ENCODE peak calls at places on chromosomes 16 and 17, in nine cellular contexts. I is ovary, K is stomach, O is upper lobe of left lung, W is tibial nerve, A is suprapubic skin, G is GM12878, R is K562, X is SK-N-SH. E is an unnamed sample.

GRCh38 chr17:78971764-78972506 is 7.8 kb downstream of the LGALS3BP start:
- DNase-seq in W (no peak), I (peak), G (no peak), A (no peak), R (no peak), O (no peak), K (no peak), X (peak), E (no peak)

GRCh38 chr17:71496552-71496951 is 624.3 kb upstream of the SOX9 start:
- DNase-seq in O (no peak), I (no peak), W (no peak), X (no peak), K (no peak), A (no peak), R (no peak), G (no peak), E (no peak)

GRCh38 chr17:49497147-49498036 is 2.3 kb downstream of the NGFR start:
- DNase-seq in R (no peak), W (peak), K (no peak), G (no peak), O (no peak), X (peak), A (no peak), I (no peak), E (peak)

GRCh38 chr17:45052052-45052772 is 780 bp upstream of the DCAKD start:
- DNase-seq in K (peak), O (peak), I (peak), G (no peak), R (peak), W (peak), A (no peak), X (peak), E (peak)

GRCh38 chr17:59844884-59845594 is 47.7 kb downstream of the TUBD1 start:
- DNase-seq in O (peak), W (no peak), K (no peak), R (no peak), I (no peak), G (no peak), A (no peak), X (no peak), E (no peak)

GRCh38 chr17:42459256-42459982 is 741 bp downstream of the ATP6V0A1 start:
- DNase-seq in A (no peak), R (peak), I (peak), G (no peak), O (peak), K (peak), W (peak), X (peak), E (peak)

GRCh38 chr17:57071991-57072944 is 12.8 kb upstream of the AKAP1 start:
- DNase-seq in W (no peak), X (peak), A (no peak), O (no peak), G (no peak), I (no peak), K (no peak), R (no peak), E (no peak)

GRCh38 chr17:29133146-29133713 is 47.0 kb downstream of the MYO18A start:
- DNase-seq in K (no peak), O (no peak), W (no peak), G (no peak), A (no peak), X (no peak), R (peak), I (no peak), E (no peak)

GRCh38 chr17:17206149-17206912 is at the start of gene PLD6:
- DNase-seq in G (peak), X (peak), I (peak), O (peak), A (peak), R (peak), K (peak), W (peak), E (peak)

GRCh38 chr17:59853168-59853918 is 39.4 kb downstream of the TUBD1 start:
- DNase-seq in G (no peak), I (no peak), X (peak), O (no peak), R (peak), W (no peak), K (peak), A (no peak), E (peak)

GRCh38 chr17:71995570-71995969 is 125.2 kb upstream of the SOX9 start:
- DNase-seq in A (no peak), W (no peak), X (no peak), K (no peak), I (no peak), G (no peak), R (no peak), O (no peak), E (no peak)

GRCh38 chr17:15885770-15886169 is 59.2 kb upstream of the ADORA2B start:
- DNase-seq in A (no peak), I (no peak), X (no peak), K (no peak), R (no peak), G (no peak), W (no peak), O (no peak), E (no peak)

GRCh38 chr16:50068550-50068949 is 2.8 kb downstream of the HEATR3 start:
- DNase-seq in O (no peak), X (no peak), G (no peak), W (no peak), I (no peak), A (no peak), R (no peak), K (no peak), E (no peak)

GRCh38 chr17:46895171-46895570 is 27.8 kb upstream of the GOSR2 start:
- DNase-seq in O (no peak), R (no peak), X (no peak), K (no peak), A (no peak), W (no peak), I (no peak), G (no peak), E (no peak)

GRCh38 chr16:30185683-30186421 is 2.5 kb downstream of the CORO1A start:
- DNase-seq in G (peak), A (no peak), X (peak), O (peak), R (peak), K (peak), I (peak), W (no peak), E (peak)

GRCh38 chr17:1707107-1707506 is 3.1 kb downstream of the TLCD2 start:
- DNase-seq in K (no peak), A (no peak), X (no peak), W (no peak), O (no peak), R (no peak), I (no peak), G (no peak), E (no peak)

GRCh38 chr16:88317619-88317977 is 65.2 kb upstream of the ZNF469 start:
- DNase-seq in G (no peak), X (no peak), W (no peak), K (no peak), O (no peak), A (no peak), I (no peak), R (no peak), E (no peak)

GRCh38 chr17:51640108-51640622 is 379.8 kb downstream of the UTP18 start:
- DNase-seq in A (no peak), K (no peak), R (peak), X (peak), O (no peak), W (no peak), I (no peak), G (no peak), E (no peak)

GRCh38 chr16:17196526-17196925 is 274.2 kb downstream of the XYLT1 start:
- DNase-seq in K (no peak), W (no peak), I (no peak), R (no peak), X (no peak), A (no peak), O (no peak), G (no peak), E (no peak)

GRCh38 chr16:17199135-17199534 is 271.6 kb downstream of the XYLT1 start:
- DNase-seq in R (no peak), X (no peak), K (no peak), G (no peak), I (no peak), O (no peak), W (no peak), A (no peak), E (no peak)

DNA sequence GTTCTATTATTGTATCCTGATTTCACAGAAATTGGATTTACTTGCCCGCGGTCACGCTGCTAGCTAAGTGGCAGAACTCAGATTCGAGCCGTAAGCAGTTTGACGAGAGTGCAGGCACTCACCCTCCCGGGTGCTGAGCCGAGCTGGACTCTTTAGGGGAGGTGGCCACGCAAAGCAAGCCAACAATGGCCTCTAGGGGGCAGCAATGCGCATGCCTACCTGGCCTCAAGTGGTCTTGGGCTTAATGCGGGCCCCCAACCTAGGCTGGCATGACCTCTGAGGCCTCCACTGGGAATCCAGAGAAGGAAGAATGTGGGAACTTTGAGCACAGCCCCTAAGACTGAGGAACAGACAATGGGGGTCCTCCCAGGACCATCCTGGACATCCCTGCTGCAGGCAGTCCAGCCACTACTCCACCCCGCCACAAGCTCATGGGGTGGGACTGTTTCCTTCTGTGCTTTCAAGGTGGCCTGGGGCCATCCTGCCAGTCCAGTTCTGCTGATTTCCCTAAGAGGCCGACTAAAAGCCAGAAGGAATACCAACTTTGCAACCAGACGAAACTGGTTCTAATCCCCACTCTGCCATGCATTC is 276.5 kb downstream of the XYLT1 start:
- DNase-seq in K (peak), W (peak), X (peak), R (peak), A (no peak), G (no peak), O (peak), I (peak), E (peak)
- TF ChIP-seq EP300 in K (no peak), W (no peak), X (no peak), R (no peak), A (no peak), G (no peak), O (no peak), I (no peak), E (no peak)

GRCh38 chr16:86951041-86951822 is 366.0 kb downstream of the C16orf95 start:
- DNase-seq in W (no peak), K (no peak), O (no peak), G (no peak), X (no peak), I (no peak), A (no peak), R (no peak), E (no peak)

GRCh38 chr16:86953631-86954465 is 363.3 kb downstream of the C16orf95 start:
- DNase-seq in O (no peak), W (no peak), X (no peak), K (no peak), G (no peak), R (no peak), A (no peak), I (no peak), E (no peak)

GRCh38 chr16:86949630-86950029 is 367.6 kb downstream of the C16orf95 start:
- DNase-seq in G (no peak), O (no peak), I (no peak), R (no peak), X (no peak), W (no peak), K (no peak), A (no peak), E (no peak)

GRCh38 chr16:86952769-86953168 is 364.4 kb downstream of the C16orf95 start:
- DNase-seq in G (no peak), O (no peak), W (no peak), R (no peak), X (no peak), A (no peak), I (no peak), K (no peak), E (no peak)

GRCh38 chr16:86951831-86952598 is 365.2 kb downstream of the C16orf95 start:
- DNase-seq in A (no peak), W (peak), K (no peak), O (no peak), G (no peak), I (no peak), R (no peak), X (no peak), E (no peak)
- H3K4me3 ChIP-seq in A (no peak), W (no peak), K (no peak), O (no peak), G (no peak), I (no peak), R (no peak), X (no peak), E (no peak)

DNA sequence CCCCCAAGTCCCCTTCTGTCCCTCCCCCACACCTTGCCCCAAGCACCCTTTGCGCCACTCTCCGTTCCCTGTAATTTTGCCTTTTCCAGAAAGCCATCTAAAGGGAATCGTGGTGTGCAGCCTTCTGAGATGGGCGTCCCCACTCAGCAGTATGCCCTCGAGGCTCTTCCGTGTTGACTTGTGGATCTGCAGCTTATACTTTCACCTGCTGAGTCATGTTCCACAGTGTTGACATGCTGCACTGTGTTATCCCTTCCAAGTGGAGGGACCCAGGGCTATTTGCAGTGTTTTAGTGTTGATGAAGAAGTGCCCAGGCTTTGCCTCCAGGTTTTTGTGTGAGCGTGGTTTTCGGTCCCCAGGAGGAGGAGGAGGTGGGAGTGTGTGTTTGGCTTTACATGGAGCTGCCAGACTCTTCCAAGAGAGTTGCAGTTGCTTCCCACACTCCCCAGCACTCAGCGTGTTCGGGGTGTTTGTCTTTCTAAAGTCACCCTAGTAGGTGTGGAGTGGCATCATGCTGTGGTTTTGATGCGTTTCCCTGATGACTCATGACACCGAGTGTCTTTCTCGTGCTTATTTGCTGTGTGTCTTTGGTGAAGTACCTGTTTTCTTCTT is 32.1 kb upstream of the JPT2 start:
- DNase-seq in A (no peak), O (peak), I (no peak), G (no peak), X (no peak), R (peak), W (no peak), K (no peak), E (no peak)
- TF ChIP-seq EP300 in A (no peak), O (no peak), I (no peak), G (no peak), X (no peak), R (no peak), W (no peak), K (no peak), E (no peak)

GRCh38 chr17:13508916-13509315 is 92.8 kb downstream of the HS3ST3A1 start:
- DNase-seq in W (no peak), K (no peak), O (no peak), G (no peak), X (no peak), R (no peak), A (no peak), I (no peak), E (no peak)

GRCh38 chr17:13510062-13510461 is 91.7 kb downstream of the HS3ST3A1 start:
- DNase-seq in A (no peak), G (no peak), O (no peak), W (no peak), R (peak), X (peak), K (no peak), I (no peak), E (no peak)

GRCh38 chr17:13513039-13513405 is 88.7 kb downstream of the HS3ST3A1 start:
- DNase-seq in X (peak), G (no peak), O (no peak), W (no peak), R (peak), I (peak), K (no peak), A (no peak), E (no peak)

DNA sequence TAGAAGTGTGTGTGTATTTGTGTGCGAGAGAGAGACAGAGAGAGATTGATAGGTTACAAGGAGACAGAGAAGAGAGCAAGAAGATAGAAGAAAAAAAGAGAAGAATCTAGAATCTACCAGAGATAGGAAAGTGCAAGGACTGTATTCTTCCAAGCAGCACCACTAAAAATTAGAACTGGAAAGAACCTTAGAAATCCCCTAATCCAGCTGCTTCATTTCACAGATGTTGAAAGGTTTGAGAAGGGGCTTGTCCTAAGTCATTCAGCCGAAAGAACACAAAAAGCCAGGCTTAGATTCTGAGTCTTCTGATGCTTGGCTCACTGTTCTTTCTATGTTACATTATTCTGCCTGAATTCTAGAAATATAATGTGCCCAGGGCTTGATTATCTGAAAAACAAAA is 92.2 kb downstream of the HS3ST3A1 start:
- DNase-seq in A (no peak), W (no peak), R (no peak), K (no peak), X (no peak), O (no peak), I (no peak), G (no peak), E (no peak)
- H3K4me3 ChIP-seq in A (no peak), W (no peak), R (peak), K (no peak), X (no peak), O (no peak), I (no peak), G (peak), E (no peak)

GRCh38 chr16:47025641-47026040 is 52.2 kb upstream of the DNAJA2 start:
- DNase-seq in I (no peak), A (no peak), K (no peak), X (no peak), W (no peak), G (no peak), O (no peak), R (no peak), E (no peak)

GRCh38 chr16:47026492-47026891 is 53.0 kb upstream of the DNAJA2 start:
- DNase-seq in O (no peak), X (no peak), I (no peak), W (no peak), G (no peak), A (no peak), R (no peak), K (no peak), E (no peak)

GRCh38 chr16:47026947-47027346 is 53.5 kb upstream of the DNAJA2 start:
- DNase-seq in I (no peak), K (no peak), G (no peak), O (no peak), W (no peak), R (no peak), X (no peak), A (no peak), E (no peak)

GRCh38 chr16:47029724-47030123 is 56.2 kb upstream of the DNAJA2 start:
- DNase-seq in W (no peak), O (no peak), R (no peak), X (no peak), K (no peak), A (no peak), G (no peak), I (no peak), E (no peak)

GRCh38 chr16:47028767-47029377 is 55.4 kb upstream of the DNAJA2 start:
- DNase-seq in K (no peak), A (no peak), W (no peak), X (no peak), I (no peak), G (no peak), O (no peak), R (no peak), E (no peak)
- TF ChIP-seq EP300 in K (no peak), A (no peak), W (no peak), X (no peak), I (no peak), G (no peak), O (no peak), R (no peak), E (no peak)

DNA sequence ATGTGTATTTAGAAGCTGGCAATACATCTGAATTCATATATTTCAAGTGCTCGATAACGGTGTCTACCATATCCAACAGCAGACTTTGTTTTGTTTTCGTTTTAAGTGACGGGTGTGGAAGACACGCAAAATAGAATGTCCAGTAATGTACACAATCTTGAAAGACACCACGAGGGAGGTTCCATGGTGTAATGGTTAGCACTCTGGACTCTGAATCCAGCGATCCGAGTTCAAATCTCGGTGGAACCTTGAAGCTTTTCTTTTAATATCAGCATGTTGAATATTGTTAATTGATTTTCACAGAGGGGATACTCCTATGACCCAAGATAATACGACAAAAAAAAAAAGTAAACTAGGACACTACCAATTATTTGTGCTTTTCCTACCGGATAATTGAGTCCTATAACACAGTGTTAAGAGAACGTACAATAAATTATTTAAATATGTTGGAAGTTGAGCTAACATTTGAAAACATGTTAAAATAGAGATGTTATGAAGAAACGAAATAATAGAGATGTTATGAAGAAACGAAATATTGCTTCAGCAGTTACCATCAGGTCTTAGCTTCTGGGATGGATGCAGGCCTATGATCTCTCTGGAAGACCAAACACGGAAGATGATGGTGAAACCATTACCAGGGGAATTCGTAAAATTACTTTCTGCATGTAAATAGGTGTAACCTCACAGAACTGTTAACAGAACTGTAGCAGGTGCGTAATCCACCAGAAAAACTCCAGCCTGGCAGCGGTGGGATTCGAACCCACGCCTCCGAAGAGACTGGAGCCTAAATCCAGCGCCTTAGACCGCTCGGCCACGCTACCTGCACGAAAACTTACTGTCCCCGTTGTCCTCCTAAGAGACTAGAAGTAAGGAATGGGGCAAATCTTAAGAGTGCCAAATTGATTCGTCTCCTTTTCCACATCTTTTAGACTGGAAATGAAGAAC is 1.5 kb upstream of the ALOXE3 start:
- DNase-seq in G (peak), K (peak), W (peak), O (peak), R (peak), X (peak), A (no peak), I (peak), E (peak)
- H3K4me3 ChIP-seq in G (peak), K (peak), W (peak), O (peak), R (peak), X (peak), A (peak), I (peak), E (peak)